ENCODE peak calls at places on chromosomes 11 and 22, in nine cellular contexts. T is SK-MEL-5; V is stimulated activated CD4-positive, alpha-beta T cell treated with anti-CD3 and anti-CD28 coated beads, Interleukin-4, amount 100 ng/mL, for 48 hours; J is KG1; O is T-helper 1 cell; L is tibial artery; Y is nucleus accumbens; A is effector CD4-positive, alpha-beta T cell; H is HFFc6. I is an unnamed sample.

GRCh38 chr22:27768027-27768640 is 33.4 kb downstream of the MN1 start:
- DNase-seq in T (no peak), V (no peak), J (no peak), O (no peak), L (no peak), Y (peak; percentile 89), A (no peak), H (no peak), I (peak; percentile 33)

GRCh38 chr11:68039526-68040086 is 781 bp downstream of the TCIRG1 start:
- DNase-seq in T (no peak), V (no peak), J (no peak), O (no peak), L (no peak), Y (no peak), A (no peak), H (no peak), I (no peak)

GRCh38 chr11:115257286-115258077 is 246.7 kb downstream of the CADM1 start:
- DNase-seq in T (no peak), V (no peak), J (no peak), O (no peak), L (no peak), Y (no peak), A (no peak), H (no peak), I (peak; percentile 39)

GRCh38 chr11:44600739-44601416 is 35.4 kb downstream of the CD82 start:
- DNase-seq in T (no peak), V (no peak), J (no peak), O (no peak), L (peak; percentile 85), Y (no peak), A (no peak), H (no peak), I (peak; percentile 74)

GRCh38 chr11:37322333-37323194 is 724.5 kb upstream of the RAG2 start:
- DNase-seq in T (peak; percentile 1), V (no peak), J (no peak), O (no peak), L (no peak), Y (no peak), A (no peak), H (no peak), I (no peak)

GRCh38 chr11:15602042-15602441 is 487.3 kb downstream of the INSC start:
- DNase-seq in T (no peak), V (no peak), J (no peak), O (no peak), L (no peak), Y (no peak), A (no peak), H (no peak), I (no peak)

GRCh38 chr22:29072193-29072978 is 449 bp upstream of the KREMEN1 start:
- DNase-seq in T (peak; percentile 85), V (peak; percentile 80), J (peak; percentile 46), O (peak; percentile 78), L (peak; percentile 88), Y (peak; percentile 74), A (peak; percentile 71), H (no peak), I (peak; percentile 93)

GRCh38 chr22:40572976-40573375 is 63.5 kb downstream of the MRTFA start:
- DNase-seq in T (no peak), V (no peak), J (no peak), O (no peak), L (no peak), Y (no peak), A (no peak), H (no peak), I (no peak)

GRCh38 chr11:131759140-131759539 is 388.7 kb downstream of the NTM start:
- DNase-seq in T (peak; percentile 14), V (no peak), J (no peak), O (no peak), L (no peak), Y (no peak), A (no peak), H (no peak), I (peak; percentile 55)